ENCODE peak calls at places on chromosomes 2 and 18, in eight cellular contexts. G is adrenal gland; W is WERI-Rb-1; O is CD4-positive, CD25-positive, alpha-beta regulatory T cell; I is iris pigment epithelial cell; R is AG10803; B is A172; C is stimulated activated naive CD8-positive, alpha-beta T cell treated with anti-CD3 and anti-CD28 coated beads, Interleukin-15, Interleukin-2, amounts not matched to agents 100 U/mL and 50 U/mL, for 24 hours. X is an unnamed sample.

GRCh38 chr2:63881208-63881607 is 39.5 kb downstream of the UGP2 start:
- DNase-seq in I (no peak), C (no peak), G (no peak), R (no peak), W (no peak), B (no peak), O (no peak), X (no peak)

GRCh38 chr2:19725392-19725791 is 176.4 kb downstream of the TTC32 start:
- DNase-seq in G (no peak), C (no peak), W (no peak), R (no peak), I (no peak), O (no peak), B (no peak), X (no peak)

GRCh38 chr2:157194097-157194688 is 63.3 kb upstream of the GALNT5 start:
- DNase-seq in I (peak; percentile 76), G (peak; percentile 42), O (peak; percentile 54), C (no peak), W (no peak), R (peak; percentile 74), B (peak; percentile 44), X (no peak)

GRCh38 chr18:79630266-79631095 is 49.1 kb upstream of the CTDP1 start:
- DNase-seq in B (no peak), R (no peak), C (no peak), W (peak; percentile 5), G (no peak), I (no peak), O (peak; percentile 14), X (no peak)

GRCh38 chr2:85353876-85354285 is 447 bp downstream of the RETSAT start:
- DNase-seq in O (no peak), G (peak; percentile 82), I (peak; percentile 44), C (peak; percentile 20), R (peak; percentile 18), W (peak; percentile 16), B (peak; percentile 60), X (no peak)

GRCh38 chr2:171389780-171390179 is 44.0 kb downstream of the METTL8 start:
- DNase-seq in I (no peak), O (no peak), C (no peak), G (no peak), W (no peak), B (no peak), R (no peak), X (no peak)

GRCh38 chr18:63869374-63869773 is 18.1 kb upstream of the SERPINB2 start:
- DNase-seq in O (no peak), G (no peak), B (peak; percentile 71), R (peak; percentile 97), C (no peak), W (no peak), I (peak; percentile 55), X (no peak)

GRCh38 chr2:184155791-184156190 is 442.5 kb upstream of the ZNF804A start:
- DNase-seq in B (no peak), C (no peak), R (no peak), W (no peak), G (no peak), I (no peak), O (no peak), X (no peak)

GRCh38 chr18:13137939-13138821 is 80.4 kb upstream of the LDLRAD4 start:
- DNase-seq in B (no peak), G (peak; percentile 69), W (no peak), C (peak; percentile 61), R (peak; percentile 53), I (no peak), O (peak; percentile 96), X (peak; percentile 81)

GRCh38 chr2:211170843-211171242 is 614.4 kb downstream of the CPS1 start:
- DNase-seq in W (no peak), I (no peak), C (no peak), O (no peak), R (no peak), G (no peak), B (no peak), X (no peak)

GRCh38 chr2:207459990-207460757 is 69.6 kb upstream of the CREB1 start:
- DNase-seq in W (no peak), O (no peak), B (no peak), G (no peak), C (no peak), R (no peak), I (no peak), X (no peak)

GRCh38 chr18:49669403-49669802 is 107.5 kb downstream of the LIPG start:
- DNase-seq in B (no peak), I (no peak), R (no peak), G (no peak), O (no peak), C (no peak), W (no peak), X (no peak)

GRCh38 chr2:145927398-145927951 is 1407.6 kb upstream of the ZEB2 start:
- DNase-seq in W (no peak), I (peak; percentile 4), C (no peak), B (no peak), O (no peak), R (no peak), G (no peak), X (no peak)

GRCh38 chr2:124983595-124983994 is 958.5 kb downstream of the CNTNAP5 start:
- DNase-seq in W (no peak), C (no peak), O (no peak), G (no peak), R (peak; percentile 1), B (peak; percentile 57), I (peak; percentile 1), X (no peak)

GRCh38 chr2:54560146-54560881 is 104.2 kb downstream of the SPTBN1 start:
- DNase-seq in B (peak; percentile 86), O (peak; percentile 82), R (peak; percentile 86), C (peak; percentile 48), I (peak; percentile 85), G (peak; percentile 55), W (no peak), X (peak; percentile 46)

GRCh38 chr2:31729442-31730092 is 148.8 kb upstream of the SRD5A2 start:
- DNase-seq in W (no peak), B (peak; percentile 29), G (no peak), I (peak; percentile 38), R (peak; percentile 47), C (no peak), O (no peak), X (no peak)

GRCh38 chr18:44625367-44625766 is 55.3 kb upstream of the SETBP1 start:
- DNase-seq in I (no peak), R (no peak), G (no peak), C (no peak), B (no peak), W (no peak), O (no peak), X (no peak)

GRCh38 chr18:23852236-23853045 is 162.1 kb upstream of the TTC39C start:
- DNase-seq in I (no peak), W (no peak), C (no peak), O (no peak), G (no peak), B (no peak), R (no peak), X (no peak)

GRCh38 chr2:40287201-40287600 is 164.7 kb downstream of the SLC8A1 start:
- DNase-seq in W (no peak), G (no peak), O (no peak), R (peak; percentile 54), C (no peak), B (no peak), I (no peak), X (no peak)

GRCh38 chr2:206158563-206159345 is 490 bp downstream of the NDUFS1 start:
- DNase-seq in G (peak; percentile 31), B (peak; percentile 21), W (peak; percentile 27), I (peak; percentile 24), O (peak; percentile 6), C (no peak), R (peak; percentile 27), X (no peak)

GRCh38 chr2:142140434-142140845 is 9.6 kb upstream of the LRP1B start:
- DNase-seq in R (peak; percentile 13), O (no peak), W (no peak), B (peak; percentile 26), G (no peak), I (peak; percentile 29), C (no peak), X (no peak)

GRCh38 chr2:217573565-217573964 is 429.2 kb downstream of the TNS1 start:
- DNase-seq in B (peak; percentile 68), I (peak; percentile 86), G (peak; percentile 51), C (no peak), W (no peak), O (no peak), R (peak; percentile 36), X (no peak)

GRCh38 chr2:238861766-238862315 is 14.0 kb downstream of the TWIST2 start:
- DNase-seq in R (peak; percentile 28), B (no peak), I (no peak), C (no peak), O (no peak), G (no peak), W (no peak), X (no peak)

GRCh38 chr18:3715223-3716080 is 265.5 kb downstream of the TGIF1 start:
- DNase-seq in W (no peak), G (no peak), B (no peak), O (no peak), C (no peak), I (no peak), R (no peak), X (no peak)

GRCh38 chr2:217286833-217287232 is 427.0 kb upstream of the TNP1 start:
- DNase-seq in R (peak; percentile 94), W (no peak), B (peak; percentile 52), C (no peak), I (peak; percentile 94), G (no peak), O (no peak), X (no peak)

GRCh38 chr2:187499941-187500532 is 52.0 kb upstream of the CALCRL start:
- DNase-seq in R (peak; percentile 58), B (peak; percentile 69), G (peak; percentile 69), O (peak; percentile 36), I (peak; percentile 55), W (peak; percentile 55), C (peak; percentile 52), X (no peak)

GRCh38 chr2:178819992-178820391 is 12.8 kb upstream of the TTN start:
- DNase-seq in I (peak; percentile 12), W (no peak), C (no peak), R (no peak), G (no peak), B (no peak), O (peak; percentile 34), X (no peak)